ENCODE peak calls at places on chromosomes 5 and 9, in nine cellular contexts. X, H, P, O, M, R, K, N and S are unnamed samples.

GRCh38 chr5:158770506-158770905 is 329.2 kb downstream of the EBF1 start:
- DNase-seq in H (no peak), M (no peak), N (no peak), P (no peak), X (no peak), R (no peak), K (no peak), O (no peak), S (no peak)

GRCh38 chr9:18023332-18023731 is 444.5 kb downstream of the SH3GL2 start:
- DNase-seq in H (no peak), R (no peak), O (no peak), M (no peak), P (no peak), N (no peak), X (no peak), K (no peak), S (no peak)

GRCh38 chr9:116116411-116116810 is 37.2 kb upstream of the PAPPA start:
- DNase-seq in P (no peak), K (no peak), M (no peak), O (no peak), X (no peak), R (no peak), H (no peak), N (no peak), S (no peak)

GRCh38 chr5:103111458-103111857 is 8.5 kb downstream of the GIN1 start:
- DNase-seq in X (no peak), K (no peak), R (no peak), M (peak), O (no peak), N (no peak), P (peak), H (no peak), S (no peak)

GRCh38 chr9:137055385-137056364 is 1.8 kb upstream of the ENTPD2 start:
- DNase-seq in X (peak), N (peak), P (no peak), K (no peak), O (no peak), R (peak), H (peak), M (no peak), S (peak)

GRCh38 chr5:131110256-131110594 is 54.8 kb downstream of the HINT1 start:
- DNase-seq in M (no peak), R (no peak), H (no peak), K (no peak), X (no peak), O (no peak), P (no peak), N (no peak), S (no peak)

GRCh38 chr9:136147890-136148714 is 29.4 kb upstream of the TMEM250 start:
- DNase-seq in R (no peak), H (no peak), P (no peak), N (no peak), O (no peak), X (no peak), K (no peak), M (no peak), S (no peak)

GRCh38 chr5:112784726-112785125 is 47.0 kb downstream of the APC start:
- DNase-seq in P (no peak), M (no peak), O (no peak), K (no peak), R (no peak), X (no peak), H (no peak), N (no peak), S (no peak)

GRCh38 chr5:60972225-60972624 is 27.2 kb downstream of the NDUFAF2 start:
- DNase-seq in X (no peak), O (no peak), H (no peak), N (no peak), P (no peak), K (no peak), R (no peak), M (peak), S (no peak)

GRCh38 chr9:96453625-96454024 is 3.7 kb downstream of the HABP4 start:
- DNase-seq in O (no peak), X (no peak), K (peak), N (peak), H (no peak), P (no peak), M (no peak), R (no peak), S (no peak)

GRCh38 chr9:76530458-76531100 is 71.6 kb downstream of the GCNT1 start:
- DNase-seq in M (no peak), P (no peak), O (no peak), K (no peak), X (no peak), N (no peak), H (no peak), R (no peak), S (no peak)

GRCh38 chr9:113398796-113399195 is 2.3 kb downstream of the ALAD start:
- DNase-seq in N (no peak), P (no peak), O (no peak), H (no peak), X (no peak), R (no peak), K (no peak), M (no peak), S (no peak)

GRCh38 chr5:37926732-37927131 is 86.9 kb upstream of the GDNF start:
- DNase-seq in K (no peak), N (no peak), R (no peak), X (no peak), M (no peak), O (peak), P (peak), H (no peak), S (no peak)

GRCh38 chr5:59592101-59592500 is 301.4 kb downstream of the PDE4D start:
- DNase-seq in K (no peak), R (no peak), P (no peak), O (peak), N (no peak), H (no peak), X (no peak), M (no peak), S (no peak)

GRCh38 chr9:70049672-70050271 is 6.1 kb downstream of the MAMDC2 start:
- DNase-seq in M (no peak), N (peak), H (peak), X (peak), O (no peak), P (no peak), K (no peak), R (no peak), S (peak)

GRCh38 chr5:128681764-128682664 is 144.0 kb upstream of the FBN2 start:
- DNase-seq in N (no peak), K (no peak), M (no peak), P (no peak), R (no peak), X (no peak), O (no peak), H (peak), S (no peak)